ENCODE peak calls at places on chromosomes 11 and 22, in six cellular contexts. One of them, this sample, is unnamed.

GRCh38 chr22:17847360-17848078 is 73.2 kb upstream of the BID start:
- DNase-seq in CD8-positive, alpha-beta memory T cell: no peak
- DNase-seq in cardiac fibroblast: no peak
- DNase-seq in A549: no peak
- DNase-seq in left ventricle myocardium inferior: no peak
- DNase-seq in SJSA1: no peak
- DNase-seq in this sample: no peak

GRCh38 chr22:29071261-29072045 is 1.4 kb upstream of the KREMEN1 start:
- DNase-seq in cardiac fibroblast: peak
- DNase-seq in SJSA1: no peak
- DNase-seq in A549: peak
- DNase-seq in left ventricle myocardium inferior: no peak
- DNase-seq in CD8-positive, alpha-beta memory T cell: no peak
- DNase-seq in this sample: no peak

GRCh38 chr11:77053217-77054013 is 13.4 kb upstream of the CAPN5 start:
- DNase-seq in left ventricle myocardium inferior: no peak
- DNase-seq in SJSA1: no peak
- DNase-seq in CD8-positive, alpha-beta memory T cell: no peak
- DNase-seq in cardiac fibroblast: no peak
- DNase-seq in A549: no peak
- DNase-seq in this sample: no peak

GRCh38 chr11:70050243-70050642 is 27.9 kb upstream of the ANO1 start:
- DNase-seq in cardiac fibroblast: no peak
- DNase-seq in left ventricle myocardium inferior: no peak
- DNase-seq in SJSA1: no peak
- DNase-seq in A549: no peak
- DNase-seq in CD8-positive, alpha-beta memory T cell: no peak
- DNase-seq in this sample: no peak

GRCh38 chr11:36622431-36623136 is 24.5 kb upstream of the RAG2 start:
- DNase-seq in CD8-positive, alpha-beta memory T cell: no peak
- DNase-seq in left ventricle myocardium inferior: no peak
- DNase-seq in cardiac fibroblast: peak
- DNase-seq in SJSA1: no peak
- DNase-seq in A549: peak
- DNase-seq in this sample: no peak

GRCh38 chr11:69863544-69864200 is 44.5 kb upstream of the FGF3 start:
- DNase-seq in A549: no peak
- DNase-seq in cardiac fibroblast: no peak
- DNase-seq in SJSA1: no peak
- DNase-seq in left ventricle myocardium inferior: no peak
- DNase-seq in CD8-positive, alpha-beta memory T cell: no peak
- DNase-seq in this sample: no peak

GRCh38 chr22:29136715-29137700 is 64.2 kb downstream of the KREMEN1 start:
- DNase-seq in SJSA1: no peak
- DNase-seq in CD8-positive, alpha-beta memory T cell: no peak
- DNase-seq in cardiac fibroblast: no peak
- DNase-seq in A549: no peak
- DNase-seq in left ventricle myocardium inferior: no peak
- DNase-seq in this sample: no peak

GRCh38 chr11:16739326-16739875 is 954 bp downstream of the C11orf58 start:
- DNase-seq in left ventricle myocardium inferior: no peak
- DNase-seq in CD8-positive, alpha-beta memory T cell: peak
- DNase-seq in A549: peak
- DNase-seq in SJSA1: no peak
- DNase-seq in cardiac fibroblast: peak
- DNase-seq in this sample: peak

GRCh38 chr11:85848556-85848955 is 6.6 kb upstream of the CCDC83 start:
- DNase-seq in left ventricle myocardium inferior: no peak
- DNase-seq in A549: no peak
- DNase-seq in SJSA1: no peak
- DNase-seq in cardiac fibroblast: no peak
- DNase-seq in CD8-positive, alpha-beta memory T cell: no peak
- DNase-seq in this sample: no peak

GRCh38 chr11:4654635-4655335 is 11.0 kb downstream of the OR51E1 start:
- DNase-seq in CD8-positive, alpha-beta memory T cell: no peak
- DNase-seq in cardiac fibroblast: no peak
- DNase-seq in SJSA1: no peak
- DNase-seq in A549: no peak
- DNase-seq in left ventricle myocardium inferior: no peak
- DNase-seq in this sample: no peak

GRCh38 chr22:24517446-24517845 is 22.3 kb downstream of the UPB1 start:
- DNase-seq in CD8-positive, alpha-beta memory T cell: no peak
- DNase-seq in left ventricle myocardium inferior: no peak
- DNase-seq in cardiac fibroblast: no peak
- DNase-seq in SJSA1: no peak
- DNase-seq in A549: no peak
- DNase-seq in this sample: no peak

GRCh38 chr22:25643232-25644000 is 78.9 kb downstream of the GRK3 start:
- DNase-seq in A549: no peak
- DNase-seq in CD8-positive, alpha-beta memory T cell: no peak
- DNase-seq in left ventricle myocardium inferior: no peak
- DNase-seq in cardiac fibroblast: no peak
- DNase-seq in SJSA1: no peak
- DNase-seq in this sample: no peak

GRCh38 chr11:130865091-130865771 is 51.0 kb downstream of the SNX19 start:
- DNase-seq in SJSA1: no peak
- DNase-seq in CD8-positive, alpha-beta memory T cell: no peak
- DNase-seq in left ventricle myocardium inferior: peak
- DNase-seq in cardiac fibroblast: no peak
- DNase-seq in A549: no peak
- DNase-seq in this sample: no peak

GRCh38 chr22:26127126-26127525 is 42.1 kb upstream of the SEZ6L start:
- DNase-seq in A549: no peak
- DNase-seq in cardiac fibroblast: no peak
- DNase-seq in SJSA1: no peak
- DNase-seq in left ventricle myocardium inferior: no peak
- DNase-seq in CD8-positive, alpha-beta memory T cell: no peak
- DNase-seq in this sample: no peak

GRCh38 chr22:30884211-30885000 is 84.2 kb downstream of the MORC2 start:
- DNase-seq in SJSA1: no peak
- DNase-seq in left ventricle myocardium inferior: no peak
- DNase-seq in CD8-positive, alpha-beta memory T cell: no peak
- DNase-seq in A549: no peak
- DNase-seq in cardiac fibroblast: no peak
- DNase-seq in this sample: no peak

GRCh38 chr11:21514298-21514697 is 678.6 kb upstream of the ANO5 start:
- DNase-seq in A549: peak
- DNase-seq in left ventricle myocardium inferior: no peak
- DNase-seq in SJSA1: no peak
- DNase-seq in CD8-positive, alpha-beta memory T cell: no peak
- DNase-seq in cardiac fibroblast: no peak
- DNase-seq in this sample: no peak

GRCh38 chr11:125871391-125872137 is 15.9 kb upstream of the HYLS1 start:
- DNase-seq in CD8-positive, alpha-beta memory T cell: no peak
- DNase-seq in A549: peak
- DNase-seq in SJSA1: no peak
- DNase-seq in left ventricle myocardium inferior: no peak
- DNase-seq in cardiac fibroblast: peak
- DNase-seq in this sample: no peak

GRCh38 chr11:17351510-17352176 is at the start of gene NCR3LG1:
- DNase-seq in CD8-positive, alpha-beta memory T cell: peak
- DNase-seq in left ventricle myocardium inferior: peak
- DNase-seq in A549: peak
- DNase-seq in cardiac fibroblast: peak
- DNase-seq in SJSA1: peak
- DNase-seq in this sample: peak

GRCh38 chr11:12089473-12089872 is 20.9 kb upstream of the MICAL2 start:
- DNase-seq in cardiac fibroblast: peak
- DNase-seq in A549: no peak
- DNase-seq in CD8-positive, alpha-beta memory T cell: no peak
- DNase-seq in left ventricle myocardium inferior: no peak
- DNase-seq in SJSA1: no peak
- DNase-seq in this sample: no peak

GRCh38 chr22:17576475-17576874 is 13.2 kb downstream of the SLC25A18 start:
- DNase-seq in SJSA1: peak
- DNase-seq in left ventricle myocardium inferior: no peak
- DNase-seq in A549: no peak
- DNase-seq in CD8-positive, alpha-beta memory T cell: no peak
- DNase-seq in cardiac fibroblast: peak
- DNase-seq in this sample: peak

GRCh38 chr11:130001491-130002351 is 914 bp downstream of the PRDM10 start:
- DNase-seq in CD8-positive, alpha-beta memory T cell: peak
- DNase-seq in left ventricle myocardium inferior: peak
- DNase-seq in cardiac fibroblast: peak
- DNase-seq in A549: peak
- DNase-seq in SJSA1: peak
- DNase-seq in this sample: no peak

GRCh38 chr22:44821741-44822425 is 69.5 kb downstream of the ARHGAP8 start:
- DNase-seq in left ventricle myocardium inferior: no peak
- DNase-seq in SJSA1: no peak
- DNase-seq in cardiac fibroblast: no peak
- DNase-seq in A549: no peak
- DNase-seq in CD8-positive, alpha-beta memory T cell: no peak
- DNase-seq in this sample: no peak

GRCh38 chr22:24145446-24146189 is 35.7 kb upstream of the SUSD2 start:
- DNase-seq in cardiac fibroblast: no peak
- DNase-seq in left ventricle myocardium inferior: no peak
- DNase-seq in CD8-positive, alpha-beta memory T cell: no peak
- DNase-seq in SJSA1: no peak
- DNase-seq in A549: no peak
- DNase-seq in this sample: no peak

GRCh38 chr11:112949781-112950575 is 11.2 kb upstream of the NCAM1 start:
- DNase-seq in left ventricle myocardium inferior: peak
- DNase-seq in cardiac fibroblast: no peak
- DNase-seq in A549: no peak
- DNase-seq in CD8-positive, alpha-beta memory T cell: no peak
- DNase-seq in SJSA1: no peak
- DNase-seq in this sample: no peak

DNA sequence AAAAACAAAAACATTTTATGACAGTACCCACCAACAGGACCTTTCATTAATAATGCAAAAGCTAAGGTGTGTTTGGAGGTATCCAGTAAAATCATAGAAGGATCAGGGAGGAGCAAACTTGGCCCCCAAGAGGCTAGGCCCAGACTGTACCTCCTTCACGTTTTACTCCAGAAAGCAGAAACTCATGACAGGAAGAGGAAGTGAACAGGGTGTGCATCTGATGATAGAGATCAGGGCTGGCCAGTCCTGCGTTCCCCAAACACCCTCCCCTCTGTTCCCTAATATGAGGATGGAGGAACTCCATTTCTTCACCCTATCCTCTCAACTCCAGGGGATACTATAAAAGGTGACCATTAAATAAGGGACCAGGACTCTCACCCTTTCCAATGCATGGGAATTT is 10.2 kb upstream of the MS4A12 start:
- DNase-seq in SJSA1: no peak
- DNase-seq in CD8-positive, alpha-beta memory T cell: no peak
- DNase-seq in left ventricle myocardium inferior: no peak
- DNase-seq in A549: no peak
- DNase-seq in cardiac fibroblast: no peak
- DNase-seq in this sample: no peak
- H3K4me3 ChIP-seq in SJSA1: no peak
- H3K4me3 ChIP-seq in CD8-positive, alpha-beta memory T cell: no peak
- H3K4me3 ChIP-seq in left ventricle myocardium inferior: no peak
- H3K4me3 ChIP-seq in A549: no peak
- H3K4me3 ChIP-seq in cardiac fibroblast: no peak
- H3K4me3 ChIP-seq in this sample: no peak

DNA sequence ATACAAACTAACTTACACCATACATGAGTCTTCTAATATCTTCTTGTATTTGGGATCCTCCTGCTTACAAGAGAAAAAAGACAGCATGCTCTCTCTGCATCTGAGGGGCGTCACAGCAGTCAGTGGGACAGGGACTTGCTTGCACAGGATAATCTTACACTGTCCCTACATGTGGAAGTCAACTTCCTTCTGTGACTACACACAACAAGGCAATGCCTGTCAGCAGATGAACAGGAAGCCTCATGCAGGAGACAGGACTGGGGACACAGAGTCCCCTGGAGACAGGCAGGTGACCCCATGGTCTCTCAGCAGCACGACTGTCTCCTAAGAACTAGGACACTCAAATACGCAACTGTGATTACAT is 54.8 kb downstream of the PACSIN2 start:
- DNase-seq in CD8-positive, alpha-beta memory T cell: no peak
- DNase-seq in SJSA1: no peak
- DNase-seq in A549: no peak
- DNase-seq in cardiac fibroblast: peak
- DNase-seq in left ventricle myocardium inferior: no peak
- DNase-seq in this sample: no peak
- H3K4me3 ChIP-seq in CD8-positive, alpha-beta memory T cell: no peak
- H3K4me3 ChIP-seq in SJSA1: no peak
- H3K4me3 ChIP-seq in A549: peak
- H3K4me3 ChIP-seq in cardiac fibroblast: no peak
- H3K4me3 ChIP-seq in left ventricle myocardium inferior: peak
- H3K4me3 ChIP-seq in this sample: no peak

GRCh38 chr11:65434057-65434666 is 11.6 kb downstream of the NEAT1 start:
- DNase-seq in left ventricle myocardium inferior: no peak
- DNase-seq in cardiac fibroblast: peak
- DNase-seq in CD8-positive, alpha-beta memory T cell: no peak
- DNase-seq in A549: peak
- DNase-seq in SJSA1: no peak
- DNase-seq in this sample: no peak

GRCh38 chr11:65434667-65435179 is 12.1 kb downstream of the NEAT1 start:
- DNase-seq in left ventricle myocardium inferior: no peak
- DNase-seq in SJSA1: no peak
- DNase-seq in cardiac fibroblast: peak
- DNase-seq in A549: peak
- DNase-seq in CD8-positive, alpha-beta memory T cell: no peak
- DNase-seq in this sample: no peak

GRCh38 chr11:65435981-65436411 is 13.4 kb downstream of the NEAT1 start:
- DNase-seq in cardiac fibroblast: peak
- DNase-seq in CD8-positive, alpha-beta memory T cell: no peak
- DNase-seq in SJSA1: no peak
- DNase-seq in A549: peak
- DNase-seq in left ventricle myocardium inferior: no peak
- DNase-seq in this sample: no peak

GRCh38 chr11:65436412-65437032 is 13.9 kb downstream of the NEAT1 start:
- DNase-seq in cardiac fibroblast: peak
- DNase-seq in CD8-positive, alpha-beta memory T cell: no peak
- DNase-seq in left ventricle myocardium inferior: no peak
- DNase-seq in SJSA1: no peak
- DNase-seq in A549: no peak
- DNase-seq in this sample: no peak

DNA sequence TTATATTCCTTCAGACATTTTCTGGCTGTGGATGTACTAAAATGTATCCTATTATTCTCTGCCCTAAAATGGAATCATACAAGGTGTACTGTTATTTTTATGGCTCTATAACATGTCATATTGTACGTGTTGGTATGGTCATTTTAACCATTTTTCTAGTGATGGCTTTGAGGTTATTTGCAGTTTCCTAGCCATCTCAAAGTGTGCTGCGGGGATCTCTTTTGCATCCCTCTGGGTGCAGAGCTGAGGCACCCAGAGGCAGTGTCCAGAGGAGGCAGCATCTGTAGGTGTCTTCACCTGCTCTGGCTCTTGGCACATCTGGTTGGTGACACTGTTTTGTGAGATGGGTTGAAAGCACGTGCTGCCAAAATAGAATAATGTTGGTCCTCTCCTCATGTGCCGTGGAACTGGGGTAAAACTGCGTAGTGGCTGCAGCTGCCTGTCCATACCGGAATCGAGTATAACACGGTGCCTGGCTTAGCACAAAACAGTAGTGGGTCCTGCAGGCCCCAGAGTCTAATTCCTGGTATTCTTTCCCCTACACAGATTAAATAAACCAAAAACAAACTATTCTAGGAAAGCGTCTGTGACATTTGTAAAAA is 12.8 kb downstream of the NEAT1 start:
- DNase-seq in SJSA1: no peak
- DNase-seq in A549: peak
- DNase-seq in cardiac fibroblast: no peak
- DNase-seq in CD8-positive, alpha-beta memory T cell: no peak
- DNase-seq in left ventricle myocardium inferior: no peak
- DNase-seq in this sample: no peak
- H3K4me3 ChIP-seq in SJSA1: no peak
- H3K4me3 ChIP-seq in A549: no peak
- H3K4me3 ChIP-seq in cardiac fibroblast: peak
- H3K4me3 ChIP-seq in CD8-positive, alpha-beta memory T cell: no peak
- H3K4me3 ChIP-seq in left ventricle myocardium inferior: peak
- H3K4me3 ChIP-seq in this sample: no peak

GRCh38 chr22:48535868-48536690 is 1291.6 kb downstream of the BRD1 start:
- DNase-seq in A549: no peak
- DNase-seq in SJSA1: no peak
- DNase-seq in CD8-positive, alpha-beta memory T cell: no peak
- DNase-seq in cardiac fibroblast: no peak
- DNase-seq in left ventricle myocardium inferior: no peak
- DNase-seq in this sample: no peak
- H3K4me3 ChIP-seq in A549: no peak
- H3K4me3 ChIP-seq in SJSA1: no peak
- H3K4me3 ChIP-seq in CD8-positive, alpha-beta memory T cell: no peak
- H3K4me3 ChIP-seq in cardiac fibroblast: no peak
- H3K4me3 ChIP-seq in left ventricle myocardium inferior: no peak
- H3K4me3 ChIP-seq in this sample: no peak